ENCODE peak calls at places on chromosome 2, in ten cellular contexts. H, A, P, J, T, B, K, I, G and F are unnamed samples. For H3K36me3, the result is how much of the 10 kb centered on the place peaks cover.

GRCh38 chr2:237895544-237896506 is 36.4 kb downstream of the RAMP1 start:
- DNase-seq in K (no peak), I (no peak), J (no peak), G (no peak), A (peak), T (peak), B (peak), P (peak), H (no peak), F (no peak)

GRCh38 chr2:127193164-127193947 is 26.7 kb downstream of the CYP27C1 start:
- DNase-seq in P (no peak), H (no peak), A (no peak), B (no peak), G (no peak), J (no peak), K (no peak), I (no peak), T (no peak), F (no peak)

GRCh38 chr2:195535911-195536522 is 121.0 kb upstream of the SLC39A10 start:
- DNase-seq in K (peak), T (no peak), G (peak), P (peak), A (peak), J (no peak), H (no peak), I (no peak), B (no peak), F (no peak)

GRCh38 chr2:173390036-173390435 is 35.4 kb downstream of the CDCA7 start:
- DNase-seq in A (no peak), B (no peak), H (no peak), G (no peak), T (no peak), I (no peak), P (no peak), J (no peak), K (no peak), F (no peak)

GRCh38 chr2:222297600-222297935 is 1.2 kb downstream of the PAX3 start:
- DNase-seq in P (no peak), J (no peak), I (no peak), A (no peak), T (no peak), K (no peak), B (no peak), G (no peak), H (no peak), F (no peak)

GRCh38 chr2:230601510-230601909 is 111.1 kb upstream of the CAB39 start:
- DNase-seq in B (no peak), A (no peak), H (no peak), K (no peak), T (no peak), P (peak), G (no peak), J (no peak), I (no peak), F (no peak)

GRCh38 chr2:133148187-133148586 is 420.1 kb downstream of the NCKAP5 start:
- DNase-seq in B (no peak), I (no peak), A (no peak), J (no peak), H (no peak), T (no peak), K (no peak), G (no peak), P (no peak), F (no peak)

GRCh38 chr2:236264256-236264655 is at the start of gene ASB18:
- DNase-seq in H (no peak), K (no peak), A (peak), T (no peak), I (no peak), G (no peak), J (no peak), P (no peak), B (no peak), F (no peak)

GRCh38 chr2:212939777-212940531 is 211.5 kb downstream of the IKZF2 start:
- DNase-seq in J (no peak), G (peak), T (no peak), I (peak), H (no peak), P (peak), K (no peak), A (no peak), B (peak), F (no peak)

GRCh38 chr2:42116195-42117181 is 52.7 kb upstream of the EML4 start:
- DNase-seq in J (no peak), K (no peak), P (no peak), I (no peak), H (peak), G (no peak), A (no peak), T (no peak), B (no peak), F (no peak)

GRCh38 chr2:228875152-228875875 is 395.8 kb downstream of the PID1 start:
- DNase-seq in B (no peak), T (no peak), H (no peak), J (no peak), I (no peak), P (no peak), G (no peak), A (no peak), K (no peak), F (peak)

GRCh38 chr2:123532999-123533398 is 492.1 kb upstream of the CNTNAP5 start:
- DNase-seq in H (no peak), P (no peak), K (no peak), G (no peak), A (no peak), J (no peak), T (no peak), B (no peak), I (no peak), F (no peak)

GRCh38 chr2:236172238-236172865 is 4.2 kb upstream of the GBX2 start:
- DNase-seq in T (no peak), A (no peak), B (no peak), G (no peak), I (no peak), J (no peak), K (no peak), P (no peak), H (no peak), F (no peak)

GRCh38 chr2:66569321-66569851 is 134.5 kb downstream of the MEIS1 start:
- DNase-seq in P (no peak), J (no peak), A (no peak), T (no peak), K (no peak), B (no peak), I (no peak), H (peak), G (no peak), F (peak)

GRCh38 chr2:96145028-96145939 is at the start of gene DUSP2:
- DNase-seq in G (peak), I (peak), T (peak), B (peak), J (peak), K (peak), H (peak), A (peak), P (peak), F (no peak)

GRCh38 chr2:46045888-46046287 is 251.3 kb upstream of the EPAS1 start:
- DNase-seq in G (no peak), T (no peak), B (no peak), P (no peak), H (no peak), K (no peak), I (no peak), A (no peak), J (no peak), F (no peak)

GRCh38 chr2:216113572-216113971 is 4.4 kb downstream of the XRCC5 start:
- DNase-seq in A (no peak), T (no peak), J (no peak), H (no peak), K (no peak), I (no peak), B (no peak), G (no peak), P (no peak), F (no peak)

GRCh38 chr2:39994151-39994550 is 215.1 kb upstream of the THUMPD2 start:
- DNase-seq in H (peak), T (no peak), A (no peak), I (no peak), J (no peak), B (no peak), P (no peak), K (no peak), G (no peak), F (peak)

GRCh38 chr2:228771719-228772254 is 499.3 kb downstream of the PID1 start:
- DNase-seq in K (no peak), G (no peak), T (no peak), H (peak), B (no peak), A (no peak), I (no peak), J (no peak), P (no peak), F (no peak)

GRCh38 chr2:124763611-124764010 is 738.5 kb downstream of the CNTNAP5 start:
- DNase-seq in A (no peak), I (no peak), T (no peak), B (no peak), K (no peak), H (no peak), G (no peak), P (no peak), J (no peak), F (no peak)

GRCh38 chr2:241052677-241053360 is 49.3 kb downstream of the MTERF4 start:
- DNase-seq in B (peak), A (no peak), G (no peak), K (no peak), I (no peak), J (peak), P (no peak), T (no peak), H (no peak), F (no peak)

GRCh38 chr2:239225921-239226561 is 174.8 kb downstream of the HDAC4 start:
- DNase-seq in B (no peak), J (peak), K (no peak), G (no peak), A (no peak), H (peak), P (no peak), T (peak), I (peak), F (no peak)

GRCh38 chr2:184596819-184597411 is 1.4 kb upstream of the ZNF804A start:
- DNase-seq in J (no peak), A (no peak), G (no peak), I (no peak), T (no peak), H (peak), K (no peak), P (no peak), B (no peak), F (no peak)

GRCh38 chr2:179538406-179538805 is 273.8 kb upstream of the SESTD1 start:
- DNase-seq in I (no peak), G (no peak), T (no peak), H (peak), B (no peak), J (no peak), K (no peak), P (no peak), A (no peak), F (no peak)

GRCh38 chr2:175804130-175804529 is 197.9 kb downstream of the LNPK start:
- DNase-seq in B (no peak), I (no peak), J (no peak), T (no peak), A (no peak), K (no peak), G (no peak), P (no peak), H (no peak), F (no peak)

GRCh38 chr2:74865770-74866674 is 32.1 kb downstream of the HK2 start:
- DNase-seq in I (no peak), P (no peak), A (no peak), G (no peak), B (no peak), H (no peak), J (no peak), K (no peak), T (no peak), F (peak)

GRCh38 chr2:216486708-216487107 is 11.9 kb upstream of the RPL37A start:
- DNase-seq in J (no peak), A (no peak), B (no peak), I (no peak), G (no peak), T (no peak), P (no peak), K (no peak), H (no peak), F (no peak)

GRCh38 chr2:218985325-218986091 is 524 bp upstream of the FEV start:
- DNase-seq in I (no peak), G (no peak), P (no peak), J (no peak), H (no peak), A (no peak), T (no peak), B (no peak), K (no peak), F (no peak)

GRCh38 chr2:121049921-121050585 is 234.9 kb downstream of the TFCP2L1 start:
- DNase-seq in H (no peak), K (no peak), P (no peak), B (no peak), A (no peak), G (no peak), I (no peak), T (no peak), J (no peak), F (no peak)

GRCh38 chr2:106269591-106270291 is 75.6 kb upstream of the UXS1 start:
- DNase-seq in H (no peak), B (peak), J (no peak), G (peak), A (peak), T (no peak), K (no peak), I (peak), P (peak), F (no peak)

GRCh38 chr2:15747698-15748471 is 156.2 kb downstream of the DDX1 start:
- DNase-seq in T (no peak), G (no peak), I (no peak), K (no peak), P (no peak), B (no peak), A (no peak), H (no peak), J (no peak), F (no peak)

GRCh38 chr2:45256867-45257641 is 247.8 kb upstream of the SIX2 start:
- DNase-seq in T (no peak), H (peak), P (no peak), G (peak), B (peak), A (no peak), J (peak), I (no peak), K (no peak), F (no peak)

DNA sequence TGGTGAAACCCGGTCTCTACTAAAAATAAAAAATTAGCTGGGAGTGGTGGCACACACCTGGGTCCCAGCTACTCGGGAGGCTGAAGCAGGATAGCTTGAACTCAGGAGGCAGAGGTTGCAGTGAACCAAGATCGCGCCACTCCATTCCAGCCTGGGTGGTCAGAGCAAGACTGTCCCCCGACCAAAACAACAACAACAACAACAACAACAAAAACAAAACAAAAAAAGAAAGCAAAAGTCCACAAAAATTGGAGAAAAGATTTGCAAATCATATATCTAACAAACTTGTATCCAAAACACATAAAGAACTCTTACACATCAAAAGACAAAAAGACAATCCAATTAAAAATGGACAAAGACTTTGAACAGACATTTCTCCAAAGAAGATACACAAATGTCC is 10.4 kb downstream of the PPM1G start:
- DNase-seq in J (no peak), A (no peak), I (no peak), T (no peak), G (no peak), P (no peak), K (no peak), B (no peak), H (no peak), F (no peak)
- H3K36me3 ChIP-seq in J (under half), A (under half), I (under half), T (under half), G (under half), P (under half), K (under half), B (under half), H (under half), F (under half)

DNA sequence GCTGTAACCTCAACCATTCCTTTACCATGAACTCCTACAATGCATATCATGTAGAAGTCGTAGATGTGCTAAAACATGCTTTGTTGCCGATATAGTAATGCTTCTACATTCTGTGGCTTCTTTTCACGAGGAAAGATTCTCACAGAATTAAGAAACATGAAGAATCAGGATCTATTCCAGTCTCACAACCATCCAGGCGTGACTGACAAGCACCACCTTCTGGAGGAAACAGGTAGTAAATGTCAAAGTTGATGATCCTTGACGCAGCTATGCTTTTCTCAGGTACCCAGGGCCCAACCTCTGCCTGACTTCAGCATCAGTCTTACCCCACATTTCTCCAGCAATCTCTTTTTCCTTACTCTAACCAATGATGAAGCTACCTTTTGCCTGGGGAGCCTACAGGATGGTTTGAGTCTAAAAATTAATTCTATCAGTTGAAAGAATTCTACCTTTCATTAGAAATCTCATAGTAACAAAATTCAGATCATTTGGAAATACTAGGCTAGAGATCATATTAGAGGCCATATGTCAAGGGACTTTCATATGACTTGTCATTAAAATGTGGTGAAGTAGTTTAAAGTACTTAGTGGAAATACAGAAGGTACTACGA is 123.3 kb upstream of the RND3 start:
- DNase-seq in B (no peak), P (peak), J (no peak), A (no peak), I (peak), H (peak), T (no peak), G (peak), K (no peak), F (no peak)
- TF ChIP-seq CTCF in B (peak), P (peak), J (no peak), A (peak), I (peak), H (peak), T (peak), G (peak), K (peak), F (peak)

DNA sequence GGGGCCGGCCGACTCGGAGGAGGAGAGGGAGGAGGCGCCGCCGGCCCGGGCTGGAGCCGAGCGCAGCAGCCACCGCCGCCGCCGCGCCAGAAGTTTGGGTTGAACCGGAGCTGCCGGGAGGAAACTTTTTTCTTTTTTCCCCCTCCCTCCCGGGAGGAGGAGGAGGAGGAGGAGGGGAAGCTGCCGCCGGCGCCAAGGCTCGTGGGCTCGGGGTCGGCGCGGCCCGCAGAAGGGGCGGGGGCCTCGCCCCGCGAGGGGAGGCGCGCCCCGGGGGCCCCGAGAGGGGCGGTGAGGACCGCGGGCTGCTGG is 266 bp downstream of the CRIM1 start:
- DNase-seq in P (no peak), B (no peak), A (no peak), H (no peak), G (no peak), T (no peak), K (no peak), J (no peak), I (no peak), F (no peak)
- H3K4me3 ChIP-seq in P (peak), B (peak), A (peak), H (no peak), G (peak), T (peak), K (peak), J (peak), I (peak), F (peak)

DNA sequence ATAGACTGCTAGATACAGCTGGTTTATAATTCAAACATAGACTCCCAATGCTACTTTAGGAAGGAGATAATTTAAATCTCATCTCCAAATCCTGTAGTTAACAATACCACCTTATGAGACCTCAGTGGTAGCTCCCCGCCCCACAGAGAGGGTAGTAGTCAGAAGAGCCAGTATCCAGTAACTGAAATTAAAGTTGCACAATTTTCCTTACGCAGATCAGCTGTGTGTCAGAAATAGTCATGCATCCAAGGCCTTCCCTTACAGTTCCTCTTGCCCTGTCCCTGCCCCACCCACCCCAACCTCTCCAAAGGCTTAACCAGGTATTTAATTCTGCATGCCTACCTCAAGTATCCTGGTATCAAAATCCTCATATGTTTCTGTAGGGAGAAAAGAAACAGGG is 15.5 kb downstream of the MRPS5 start:
- DNase-seq in B (no peak), J (no peak), K (no peak), I (no peak), H (no peak), P (no peak), T (no peak), G (no peak), A (no peak), F (no peak)
- H3K36me3 ChIP-seq in B (under half), J (under half), K (half or more), I (half or more), H (under half), P (under half), T (half or more), G (under half), A (under half), F (under half)

DNA sequence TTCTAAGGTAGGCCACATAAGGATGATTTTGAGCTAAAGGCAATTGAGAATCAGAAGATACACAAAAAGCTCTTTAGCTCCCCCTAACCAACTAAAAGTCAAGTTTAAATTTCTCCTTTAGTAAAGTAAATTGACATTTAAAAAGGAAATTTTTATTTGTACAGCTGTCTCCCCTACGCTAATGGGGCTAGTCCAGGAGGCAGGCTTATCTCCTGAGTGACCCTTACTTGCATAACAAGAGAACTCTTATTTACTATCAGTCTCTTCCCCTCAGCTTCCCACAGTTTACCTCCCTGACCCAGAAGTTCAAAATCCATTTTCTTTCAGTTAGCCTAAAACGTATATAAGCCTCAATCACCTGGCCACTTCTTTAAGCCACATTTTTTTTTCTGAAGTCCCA is 1002.8 kb upstream of the NRXN1 start:
- DNase-seq in G (no peak), J (no peak), T (no peak), K (no peak), B (no peak), P (no peak), H (peak), A (no peak), I (no peak), F (no peak)
- TF ChIP-seq CTCF in G (no peak), J (no peak), T (no peak), K (no peak), B (no peak), P (no peak), H (no peak), A (no peak), I (no peak), F (no peak)

DNA sequence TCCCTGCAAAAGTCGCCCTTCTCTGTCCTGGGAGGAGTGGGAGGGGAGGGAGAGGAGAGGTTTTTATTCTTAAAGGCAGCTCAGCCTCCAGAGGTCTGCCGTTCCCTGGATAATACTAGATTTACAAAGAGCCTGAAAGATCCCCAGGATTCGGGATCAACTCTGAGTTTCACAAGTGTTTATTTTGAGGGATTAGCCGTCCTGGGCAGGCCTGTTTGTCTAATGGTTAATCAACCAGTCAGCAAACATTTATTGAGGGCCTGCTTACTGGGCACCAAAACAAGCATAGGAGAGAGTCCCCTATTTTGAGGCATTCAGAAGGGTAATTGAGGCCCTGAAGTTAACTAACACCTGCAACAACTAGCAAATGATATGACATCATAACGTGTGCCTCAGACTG is 152.6 kb upstream of the SLC1A4 start:
- DNase-seq in H (no peak), B (no peak), K (no peak), G (no peak), T (no peak), I (no peak), A (no peak), P (no peak), J (no peak), F (no peak)
- H3K4me3 ChIP-seq in H (no peak), B (no peak), K (no peak), G (no peak), T (no peak), I (no peak), A (no peak), P (no peak), J (no peak), F (no peak)

GRCh38 chr2:54981409-54981808 is 68.8 kb downstream of the RTN4 start:
- DNase-seq in A (no peak), K (no peak), H (no peak), G (no peak), B (no peak), I (no peak), T (no peak), J (no peak), P (no peak), F (no peak)
- H3K36me3 ChIP-seq in A (under half), K (under half), H (under half), G (under half), B (under half), I (under half), T (under half), J (under half), P (under half), F (under half)